ENCODE peak calls at places on chromosomes 3 and 15, in seven cellular contexts. C is pancreas; I is adrenal gland; S is CD4-positive, CD25-positive, alpha-beta regulatory T cell; V is right cardiac atrium; X is CD4-positive, alpha-beta memory T cell; B is Karpas-422. A is an unnamed sample. For H3K4me1, the result is how much of the 10 kb centered on the place peaks cover.

GRCh38 chr3:112568642-112569041 is 6.8 kb downstream of the SLC35A5 start:
- DNase-seq in I (no peak), S (no peak), X (no peak), C (no peak), V (no peak), B (no peak), A (peak)

GRCh38 chr15:51731549-51732267 is 5.7 kb downstream of the LYSMD2 start:
- DNase-seq in V (no peak), C (no peak), B (peak), I (no peak), X (peak), S (peak), A (peak)

GRCh38 chr3:151282921-151283320 is 4.6 kb upstream of the P2RY14 start:
- DNase-seq in X (peak), B (peak), V (no peak), S (peak), I (no peak), C (no peak), A (peak)

GRCh38 chr3:163576314-163576713 is 1502.0 kb downstream of the SI start:
- DNase-seq in B (no peak), C (no peak), S (no peak), V (no peak), I (no peak), X (no peak), A (no peak)

GRCh38 chr3:151935451-151935850 is 62.0 kb downstream of the SUCNR1 start:
- DNase-seq in B (no peak), X (no peak), C (no peak), S (no peak), V (no peak), I (no peak), A (no peak)

GRCh38 chr3:47004369-47005211 is 25.1 kb downstream of the NBEAL2 start:
- DNase-seq in S (no peak), V (peak), I (no peak), B (no peak), X (no peak), C (no peak), A (no peak)

GRCh38 chr3:9257092-9257491 is 7.6 kb upstream of the SRGAP3 start:
- DNase-seq in S (no peak), I (no peak), X (no peak), C (no peak), B (no peak), V (no peak), A (no peak)

GRCh38 chr3:194481103-194481502 is 5.7 kb downstream of the ATP13A3 start:
- DNase-seq in B (no peak), X (no peak), I (no peak), V (no peak), C (no peak), S (no peak), A (peak)

GRCh38 chr3:103308921-103309320 is 874.1 kb downstream of the ZPLD1 start:
- DNase-seq in C (no peak), S (no peak), V (no peak), B (no peak), I (no peak), X (no peak), A (no peak)

GRCh38 chr15:48533982-48534381 is 111.5 kb downstream of the FBN1 start:
- DNase-seq in V (no peak), S (no peak), X (no peak), B (no peak), I (no peak), C (no peak), A (peak)

GRCh38 chr15:99014803-99015676 is 7.4 kb upstream of the PGPEP1L start:
- DNase-seq in X (peak), B (no peak), S (peak), I (peak), V (peak), C (peak), A (peak)

GRCh38 chr15:69610858-69611257 is 158.2 kb downstream of the RPLP1 start:
- DNase-seq in B (no peak), V (no peak), C (no peak), I (no peak), X (no peak), S (no peak), A (no peak)

GRCh38 chr3:78757734-78758133 is 1010.1 kb downstream of the ROBO1 start:
- DNase-seq in V (no peak), B (no peak), I (no peak), C (no peak), S (no peak), X (no peak), A (no peak)

GRCh38 chr3:40847571-40847992 is 322.8 kb downstream of the ZNF621 start:
- DNase-seq in S (no peak), C (no peak), I (no peak), B (no peak), X (no peak), V (no peak), A (no peak)

GRCh38 chr3:188021502-188022040 is 132.4 kb upstream of the LPP start:
- DNase-seq in C (no peak), S (no peak), V (no peak), X (no peak), I (no peak), B (no peak), A (peak)

GRCh38 chr15:26867199-26868007 is 541 bp downstream of the GABRA5 start:
- DNase-seq in S (no peak), B (no peak), V (no peak), X (no peak), C (no peak), I (no peak), A (peak)

GRCh38 chr3:39050020-39050419 is 1.7 kb downstream of the SCN11A start:
- DNase-seq in I (no peak), X (no peak), V (no peak), C (no peak), B (no peak), S (no peak), A (no peak)

GRCh38 chr3:193168911-193169310 is 72.1 kb upstream of the PLAAT1 start:
- DNase-seq in I (no peak), V (no peak), X (no peak), C (no peak), S (no peak), B (peak), A (no peak)

GRCh38 chr15:92907880-92908279 is 7.8 kb downstream of the CHD2 start:
- DNase-seq in I (peak), C (no peak), B (no peak), S (no peak), V (no peak), X (no peak), A (peak)

GRCh38 chr15:39110336-39110735 is 470.5 kb upstream of the THBS1 start:
- DNase-seq in I (no peak), X (no peak), V (no peak), C (no peak), B (no peak), S (no peak), A (peak)

GRCh38 chr3:67349551-67350174 is 304.7 kb downstream of the SUCLG2 start:
- DNase-seq in V (no peak), B (no peak), I (no peak), S (peak), C (no peak), X (no peak), A (peak)

GRCh38 chr3:50375200-50375931 is 16.0 kb upstream of the TMEM115 start:
- DNase-seq in B (peak), I (no peak), S (no peak), V (no peak), X (no peak), C (no peak), A (peak)

GRCh38 chr3:37225481-37225880 is 51.1 kb upstream of the LRRFIP2 start:
- DNase-seq in I (no peak), S (no peak), B (no peak), C (no peak), V (no peak), X (peak), A (no peak)

GRCh38 chr3:148021400-148021799 is 612.2 kb downstream of the ZIC1 start:
- DNase-seq in X (no peak), C (no peak), V (no peak), S (no peak), B (no peak), I (no peak), A (peak)

GRCh38 chr15:72902245-72902928 is 118.8 kb upstream of the ADPGK start:
- DNase-seq in C (peak), B (no peak), X (no peak), I (peak), S (no peak), V (peak), A (peak)

GRCh38 chr15:70752142-70752754 is 11.1 kb downstream of the UACA start:
- DNase-seq in X (peak), C (no peak), S (peak), V (peak), B (no peak), I (no peak), A (no peak)

GRCh38 chr15:100101389-100102089 is 240.2 kb downstream of the ADAMTS17 start:
- DNase-seq in I (no peak), C (peak), V (peak), B (no peak), X (no peak), S (no peak), A (no peak)

GRCh38 chr3:177385831-177386301 is 188.6 kb upstream of the TBL1XR1 start:
- DNase-seq in V (no peak), B (no peak), S (no peak), X (no peak), C (no peak), I (no peak), A (peak)

GRCh38 chr3:194967126-194968117 is 281.7 kb downstream of the FAM43A start:
- DNase-seq in S (no peak), B (no peak), V (no peak), X (no peak), C (no peak), I (no peak), A (no peak)

GRCh38 chr3:87437765-87438164 is 161.4 kb upstream of the POU1F1 start:
- DNase-seq in V (no peak), B (no peak), S (no peak), I (no peak), C (no peak), X (no peak), A (peak)

GRCh38 chr15:76153241-76154197 is 93.7 kb downstream of the TMEM266 start:
- DNase-seq in X (no peak), B (no peak), I (no peak), V (no peak), S (no peak), C (peak), A (no peak)

GRCh38 chr15:78040653-78041244 is 36.8 kb downstream of the TBC1D2B start:
- DNase-seq in B (no peak), V (no peak), S (no peak), I (no peak), X (no peak), C (no peak), A (peak)
- H3K4me1 ChIP-seq in B (under half), V (under half), S (half or more), I (under half), X (half or more), C (under half), A (under half)

DNA sequence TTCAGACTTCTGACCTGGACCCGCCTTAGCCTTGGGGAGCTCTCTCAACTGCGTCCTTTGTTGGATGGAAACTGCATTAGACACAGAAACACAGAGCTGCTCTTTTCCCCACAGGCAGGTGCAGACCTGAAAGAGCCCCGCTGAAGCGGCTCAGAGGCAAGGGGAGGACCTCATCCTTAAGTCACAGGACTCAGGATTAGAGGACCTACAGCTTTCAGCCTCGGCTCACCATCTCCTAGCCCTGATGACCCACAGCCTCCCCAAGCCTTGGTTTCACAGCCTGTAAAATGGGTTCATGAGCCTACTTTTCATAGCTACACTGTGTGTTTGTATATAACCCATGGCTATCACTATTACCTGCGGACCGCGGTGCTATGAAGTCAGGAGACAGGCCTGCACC is 20.0 kb downstream of the ZNF710 start:
- DNase-seq in X (no peak), S (no peak), B (no peak), V (no peak), C (no peak), I (no peak), A (no peak)
- H3K4me1 ChIP-seq in X (under half), S (under half), B (under half), V (under half), C (under half), I (under half), A (under half)

DNA sequence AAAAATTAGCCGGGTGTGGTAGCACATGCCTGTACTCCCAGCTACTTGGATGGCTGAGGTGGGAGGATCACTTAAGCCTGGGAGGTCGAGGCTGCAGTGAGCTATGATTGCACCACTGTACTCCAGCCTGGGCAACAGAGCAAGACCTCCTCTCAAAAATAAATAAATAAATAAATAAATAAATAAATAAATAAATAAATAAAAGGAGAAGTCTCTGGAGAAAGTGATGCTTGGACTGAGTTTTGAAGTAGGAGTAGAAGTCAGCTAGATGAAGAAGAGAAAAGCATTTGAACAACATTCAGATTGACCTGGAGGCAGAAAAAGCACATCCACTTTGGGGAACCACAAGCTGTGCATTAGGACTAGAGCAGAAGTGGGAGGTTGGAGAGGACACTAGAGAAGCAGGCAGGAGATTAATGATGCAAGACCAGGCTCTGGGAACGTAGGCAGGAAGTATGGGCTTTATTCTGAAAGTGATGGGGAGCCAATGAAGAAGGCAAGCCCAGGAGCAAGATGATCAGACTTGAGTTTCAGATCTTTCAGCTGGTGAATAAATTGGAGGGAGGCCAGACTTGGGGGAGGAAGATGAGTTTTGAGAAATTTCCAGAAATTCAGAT is 48.7 kb downstream of the KLHL6 start:
- DNase-seq in S (no peak), V (no peak), I (peak), C (no peak), B (no peak), X (no peak), A (peak)
- H3K4me1 ChIP-seq in S (under half), V (under half), I (under half), C (under half), B (under half), X (under half), A (under half)

GRCh38 chr15:41025393-41025792 is 72.1 kb downstream of the CHAC1 start:
- DNase-seq in V (no peak), S (no peak), X (no peak), C (no peak), B (no peak), I (no peak), A (no peak)

GRCh38 chr15:41022487-41023090 is 69.3 kb downstream of the CHAC1 start:
- DNase-seq in S (peak), C (peak), X (peak), B (peak), I (peak), V (no peak), A (peak)

GRCh38 chr15:41024141-41024540 is 70.9 kb downstream of the CHAC1 start:
- DNase-seq in C (no peak), S (no peak), V (no peak), I (no peak), X (no peak), B (no peak), A (peak)

GRCh38 chr15:41020829-41021228 is 67.6 kb downstream of the CHAC1 start:
- DNase-seq in V (no peak), C (no peak), S (no peak), B (no peak), I (no peak), X (no peak), A (no peak)

GRCh38 chr15:41024880-41025279 is 71.6 kb downstream of the CHAC1 start:
- DNase-seq in C (no peak), X (no peak), S (no peak), V (no peak), I (no peak), B (no peak), A (peak)
- H3K4me1 ChIP-seq in C (under half), X (under half), S (under half), V (under half), I (under half), B (under half), A (under half)

GRCh38 chr15:101476756-101477155 is 12.8 kb downstream of the PCSK6 start:
- DNase-seq in B (no peak), I (no peak), S (no peak), X (no peak), V (no peak), C (no peak), A (no peak)
- H3K4me1 ChIP-seq in B (under half), I (under half), S (under half), X (under half), V (under half), C (under half), A (under half)

GRCh38 chr15:64762546-64762945 is 12.8 kb downstream of the RBPMS2 start:
- DNase-seq in B (no peak), V (peak), C (no peak), I (no peak), S (no peak), X (no peak), A (no peak)

GRCh38 chr15:64763462-64763861 is 11.9 kb downstream of the RBPMS2 start:
- DNase-seq in S (no peak), V (peak), B (no peak), I (no peak), C (no peak), X (no peak), A (no peak)

GRCh38 chr15:64766041-64766440 is 9.3 kb downstream of the RBPMS2 start:
- DNase-seq in X (no peak), B (no peak), V (peak), I (no peak), C (no peak), S (no peak), A (no peak)

GRCh38 chr15:64763021-64763420 is 12.4 kb downstream of the RBPMS2 start:
- DNase-seq in C (no peak), X (no peak), S (no peak), B (no peak), I (no peak), V (peak), A (no peak)

GRCh38 chr15:64763874-64764273 is 11.5 kb downstream of the RBPMS2 start:
- DNase-seq in I (no peak), S (no peak), C (no peak), X (no peak), B (no peak), V (peak), A (no peak)
- H3K4me1 ChIP-seq in I (under half), S (under half), C (under half), X (under half), B (under half), V (under half), A (under half)

GRCh38 chr3:71052725-71053124 is 530.8 kb downstream of the FOXP1 start:
- DNase-seq in X (no peak), C (no peak), B (no peak), I (no peak), S (no peak), V (no peak), A (peak)
- H3K4me1 ChIP-seq in X (half or more), C (under half), B (half or more), I (under half), S (half or more), V (under half), A (under half)

DNA sequence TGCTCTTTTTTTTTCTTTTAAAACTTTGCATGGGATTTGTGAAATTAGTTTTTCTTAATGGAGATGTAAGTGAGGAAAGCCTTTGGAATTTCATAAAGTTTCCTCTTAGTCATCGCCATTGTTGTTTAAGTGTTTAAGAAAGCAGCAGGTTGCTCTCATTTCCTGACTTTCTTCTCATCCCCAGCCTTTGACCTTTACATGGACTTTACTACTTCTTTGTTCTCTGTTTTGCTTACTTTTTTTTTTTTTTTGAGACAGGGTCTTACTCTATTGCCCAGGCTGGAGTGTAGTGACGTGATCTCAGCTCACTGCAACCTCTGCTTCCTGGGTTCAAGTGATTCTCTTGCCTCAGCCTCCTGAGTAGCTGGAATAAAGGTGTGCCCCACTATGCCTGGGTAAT is 38.6 kb downstream of the FBXL2 start:
- DNase-seq in V (no peak), I (no peak), X (no peak), S (no peak), B (no peak), C (no peak), A (peak)
- H3K4me1 ChIP-seq in V (under half), I (under half), X (under half), S (under half), B (under half), C (under half), A (under half)

A was measured in GM23248.